ENCODE peak calls at places on chromosomes 7 and 10, in five cellular contexts. B is left ventricle myocardium inferior; Q is CD8-positive, alpha-beta memory T cell; G is GM23338; T is vagina. A is an unnamed sample. For H3K4me1, the result is how much of the 10 kb centered on the place peaks cover.

GRCh38 chr10:78410046-78410965 is 376.6 kb downstream of the RPS24 start:
- DNase-seq in Q (no peak), T (no peak), B (no peak), G (no peak), A (no peak)

GRCh38 chr10:18576586-18576985 is 74.8 kb downstream of the NSUN6 start:
- DNase-seq in T (no peak), B (no peak), Q (no peak), G (no peak), A (no peak)

GRCh38 chr7:29607259-29607658 is 43.6 kb downstream of the PRR15 start:
- DNase-seq in Q (no peak), G (no peak), T (no peak), B (no peak), A (no peak)

GRCh38 chr10:37225163-37225562 is 99.8 kb downstream of the ANKRD30A start:
- DNase-seq in T (no peak), G (no peak), B (no peak), Q (no peak), A (no peak)

GRCh38 chr7:102426268-102427031 is 6.9 kb upstream of the ORAI2 start:
- DNase-seq in B (no peak), G (no peak), Q (peak), T (no peak), A (peak)

GRCh38 chr7:44063547-44063893 is 1.8 kb downstream of the PGAM2 start:
- DNase-seq in Q (no peak), B (no peak), G (peak), T (no peak), A (peak)

GRCh38 chr10:72107325-72108003 is 19.1 kb upstream of the SPOCK2 start:
- DNase-seq in Q (peak), T (no peak), B (no peak), G (no peak), A (no peak)

GRCh38 chr7:195830-196128 is 3.4 kb downstream of the FAM20C start:
- DNase-seq in T (no peak), Q (no peak), G (no peak), B (no peak), A (no peak)

GRCh38 chr10:118041316-118041715 is 5.4 kb downstream of the RAB11FIP2 start:
- DNase-seq in T (no peak), Q (no peak), G (no peak), B (no peak), A (no peak)

GRCh38 chr7:130897515-130898419 is 163.8 kb upstream of the KLF14 start:
- DNase-seq in G (no peak), T (no peak), B (no peak), Q (no peak), A (no peak)

GRCh38 chr7:146090023-146090645 is 26.5 kb upstream of the CNTNAP2 start:
- DNase-seq in Q (no peak), G (peak), T (no peak), B (no peak), A (no peak)

DNA sequence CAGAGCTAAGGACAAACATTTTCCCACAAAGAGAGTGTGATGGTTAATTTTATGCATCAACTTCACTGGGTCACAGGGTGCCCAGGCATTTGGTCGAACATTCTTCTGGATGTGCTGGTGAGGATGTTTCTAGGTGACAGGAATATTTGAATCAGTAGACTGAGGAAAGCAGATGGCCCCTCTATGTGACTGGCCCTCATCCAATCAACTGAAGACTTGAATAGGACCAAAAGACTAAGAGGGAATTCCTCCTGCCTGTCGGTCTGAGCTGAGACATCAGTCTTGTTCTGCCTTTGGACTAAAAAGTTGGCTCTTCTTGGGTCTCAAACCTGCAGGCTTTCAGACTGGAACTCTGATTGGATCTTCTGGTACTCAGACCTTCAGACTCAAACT is 44.4 kb downstream of the AFAP1L2 start:
- DNase-seq in G (no peak), B (no peak), Q (no peak), T (no peak), A (no peak)
- H3K4me1 ChIP-seq in G (under half), B (under half), Q (under half), T (under half), A (under half)

GRCh38 chr10:14507721-14508120 is 177.0 kb upstream of the FRMD4A start:
- DNase-seq in G (no peak), Q (no peak), T (no peak), B (no peak), A (no peak)

GRCh38 chr10:14507156-14507555 is 176.4 kb upstream of the FRMD4A start:
- DNase-seq in B (no peak), Q (peak), G (peak), T (no peak), A (no peak)

GRCh38 chr10:14500172-14500765 is 169.5 kb upstream of the FRMD4A start:
- DNase-seq in T (no peak), G (no peak), B (no peak), Q (no peak), A (no peak)

GRCh38 chr10:14499610-14499904 is 168.8 kb upstream of the FRMD4A start:
- DNase-seq in G (no peak), Q (no peak), T (no peak), B (no peak), A (no peak)

DNA sequence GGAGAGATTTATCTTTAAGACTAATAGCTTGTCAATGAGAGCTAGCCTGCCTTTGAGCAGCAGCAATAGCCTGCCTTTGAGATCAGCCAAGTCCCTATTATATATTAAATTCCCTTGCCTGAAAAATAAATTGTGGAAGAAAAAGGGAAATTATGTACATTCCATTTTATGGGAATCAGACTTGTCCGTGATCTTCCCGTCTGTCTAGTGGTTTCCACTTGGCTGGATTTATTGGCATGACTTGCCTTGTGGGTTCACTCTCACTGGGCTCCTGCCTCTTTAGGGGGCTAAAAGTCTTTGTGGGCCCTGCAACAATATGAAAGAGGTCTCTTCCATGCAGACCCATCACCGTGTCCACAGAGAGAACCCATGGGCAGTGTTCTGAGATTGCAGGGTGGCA is 171.7 kb upstream of the FRMD4A start:
- DNase-seq in B (no peak), G (no peak), T (no peak), Q (no peak), A (no peak)
- H3K27ac ChIP-seq in B (no peak), G (no peak), T (no peak), Q (no peak), A (no peak)

GRCh38 chr10:74282853-74283205 is 131.8 kb downstream of the ADK start:
- DNase-seq in G (no peak), T (no peak), Q (no peak), B (no peak), A (no peak)
- H3K4me3 ChIP-seq in G (no peak), T (no peak), Q (no peak), B (no peak), A (no peak)

GRCh38 chr10:103765168-103765567 is 90.2 kb downstream of the SH3PXD2A start:
- DNase-seq in G (no peak), Q (no peak), B (no peak), T (no peak), A (no peak)
- H3K4me1 ChIP-seq in G (under half), Q (under half), B (half or more), T (under half), A (half or more)

GRCh38 chr10:124224331-124225028 is 131.1 kb upstream of the CHST15 start:
- DNase-seq in B (no peak), Q (no peak), T (no peak), G (no peak), A (no peak)
- H3K27ac ChIP-seq in B (no peak), Q (no peak), T (no peak), G (no peak), A (no peak)

DNA sequence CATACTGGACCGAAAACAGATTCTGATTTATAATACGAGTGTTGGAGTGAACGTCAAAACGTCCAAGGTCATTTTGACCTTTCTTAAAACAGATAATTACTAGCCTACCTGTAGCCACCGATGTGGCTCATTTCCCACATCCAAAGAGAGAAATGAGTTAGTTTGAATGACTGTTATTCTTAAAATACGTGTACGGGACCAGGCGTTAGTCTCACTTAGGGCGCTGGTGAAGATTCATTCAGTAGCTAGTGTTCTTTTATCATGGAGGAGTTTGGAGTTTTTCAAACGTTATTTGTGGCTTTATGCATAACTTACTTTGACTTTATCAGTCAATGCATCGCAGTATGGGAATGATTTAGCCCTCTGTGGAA is 1.4 kb downstream of the BICC1 start:
- DNase-seq in B (no peak), Q (no peak), T (no peak), G (no peak), A (no peak)
- H3K4me3 ChIP-seq in B (peak), Q (no peak), T (peak), G (peak), A (peak)

DNA sequence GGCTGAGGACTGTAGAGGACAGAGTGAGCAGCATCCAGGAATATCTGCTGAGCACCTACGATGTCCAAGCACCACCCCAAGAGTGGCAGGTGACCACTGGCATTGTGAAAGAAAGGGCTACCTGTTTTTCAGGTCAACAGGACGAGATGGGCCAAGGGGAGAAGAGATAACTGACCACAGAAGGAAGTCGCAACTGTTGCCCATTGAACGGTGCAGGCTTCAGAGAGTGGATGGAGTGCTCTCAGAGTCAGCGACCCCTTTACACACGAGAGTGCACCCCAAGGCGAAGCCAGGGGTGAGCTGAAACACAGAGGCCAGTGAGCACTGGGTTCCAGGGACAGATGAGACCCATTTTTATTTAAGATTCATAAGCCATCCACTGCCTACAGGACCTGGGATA is 42.3 kb downstream of the HIPK2 start:
- DNase-seq in G (no peak), T (no peak), Q (no peak), B (no peak), A (no peak)
- H3K4me1 ChIP-seq in G (under half), T (half or more), Q (under half), B (half or more), A (half or more)

GRCh38 chr10:45373783-45374450 is at the start of gene ALOX5:
- DNase-seq in B (peak), Q (peak), T (no peak), G (peak), A (peak)
- H3K27ac ChIP-seq in B (no peak), Q (peak), T (peak), G (no peak), A (peak)

A was measured in lower lobe of right lung.